ENCODE peak calls at places on chromosomes 1 and 21, in four cellular contexts. One of them, this sample, is unnamed.

GRCh38 chr1:99756598-99756997 is 9.8 kb downstream of the FRRS1 start:
- DNase-seq in endothelial cell: no peak
- DNase-seq in brain microvascular endothelial cell: peak; percentile 15
- DNase-seq in glutamatergic neuron: no peak
- DNase-seq in this sample: no peak

GRCh38 chr1:161206411-161207140 is 4.4 kb downstream of the NDUFS2 start:
- DNase-seq in endothelial cell: no peak
- DNase-seq in brain microvascular endothelial cell: peak; percentile 28
- DNase-seq in glutamatergic neuron: no peak
- DNase-seq in this sample: no peak

GRCh38 chr1:175656416-175656815 is 87.0 kb downstream of the TNR start:
- DNase-seq in endothelial cell: no peak
- DNase-seq in brain microvascular endothelial cell: no peak
- DNase-seq in glutamatergic neuron: no peak
- DNase-seq in this sample: no peak

GRCh38 chr1:46285730-46286477 is 17.5 kb downstream of the LRRC41 start:
- DNase-seq in endothelial cell: no peak
- DNase-seq in brain microvascular endothelial cell: no peak
- DNase-seq in glutamatergic neuron: peak; percentile 66
- DNase-seq in this sample: no peak

GRCh38 chr21:44564886-44565598 is 6.4 kb upstream of the KRTAP10-3 start:
- DNase-seq in endothelial cell: no peak
- DNase-seq in brain microvascular endothelial cell: no peak
- DNase-seq in glutamatergic neuron: no peak
- DNase-seq in this sample: no peak

GRCh38 chr1:229841230-229841629 is 215.2 kb downstream of the URB2 start:
- DNase-seq in endothelial cell: no peak
- DNase-seq in brain microvascular endothelial cell: no peak
- DNase-seq in glutamatergic neuron: no peak
- DNase-seq in this sample: no peak

GRCh38 chr1:172938676-172939075 is 112.1 kb downstream of the TNFSF18 start:
- DNase-seq in endothelial cell: no peak
- DNase-seq in brain microvascular endothelial cell: no peak
- DNase-seq in glutamatergic neuron: no peak
- DNase-seq in this sample: no peak

GRCh38 chr1:167474191-167474641 is 44.1 kb downstream of the CD247 start:
- DNase-seq in endothelial cell: no peak
- DNase-seq in brain microvascular endothelial cell: no peak
- DNase-seq in glutamatergic neuron: no peak
- DNase-seq in this sample: no peak

GRCh38 chr1:83026745-83027144 is 972.2 kb downstream of the TTLL7 start:
- DNase-seq in endothelial cell: no peak
- DNase-seq in brain microvascular endothelial cell: no peak
- DNase-seq in glutamatergic neuron: no peak
- DNase-seq in this sample: no peak

GRCh38 chr1:105608713-105609112 is 1447.8 kb upstream of the PRMT6 start:
- DNase-seq in endothelial cell: no peak
- DNase-seq in brain microvascular endothelial cell: peak; percentile 13
- DNase-seq in glutamatergic neuron: no peak
- DNase-seq in this sample: no peak

GRCh38 chr21:37496972-37497371 is 130.4 kb downstream of the DYRK1A start:
- DNase-seq in endothelial cell: no peak
- DNase-seq in brain microvascular endothelial cell: no peak
- DNase-seq in glutamatergic neuron: no peak
- DNase-seq in this sample: no peak
- TF ChIP-seq CTCF in endothelial cell: peak; percentile 44
- TF ChIP-seq CTCF in brain microvascular endothelial cell: no peak
- TF ChIP-seq CTCF in glutamatergic neuron: no peak
- TF ChIP-seq CTCF in this sample: peak; percentile 56

DNA sequence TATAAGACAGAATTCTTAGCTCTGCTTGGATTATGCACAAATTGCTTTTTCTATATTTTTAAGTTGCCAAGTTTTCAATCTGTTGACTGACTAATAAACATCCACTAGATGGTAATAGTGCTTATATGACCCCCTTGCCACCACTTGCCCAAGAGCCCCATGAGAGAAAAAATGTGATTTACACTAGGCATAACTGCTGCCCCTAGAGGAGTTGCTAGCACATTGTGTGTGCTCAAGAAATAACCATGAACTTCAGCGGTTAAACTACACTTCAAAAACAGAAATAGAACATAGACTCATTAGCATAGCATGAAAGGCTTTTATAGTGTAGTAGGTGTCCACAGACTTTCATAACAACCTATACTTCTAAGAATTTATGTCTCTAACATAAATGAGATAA is 61.4 kb downstream of the BRINP3 start:
- DNase-seq in endothelial cell: no peak
- DNase-seq in brain microvascular endothelial cell: no peak
- DNase-seq in glutamatergic neuron: no peak
- DNase-seq in this sample: no peak
- TF ChIP-seq CTCF in endothelial cell: no peak
- TF ChIP-seq CTCF in brain microvascular endothelial cell: peak; percentile 11
- TF ChIP-seq CTCF in glutamatergic neuron: peak; percentile 21
- TF ChIP-seq CTCF in this sample: peak; percentile 31

GRCh38 chr1:42932442-42932941 is 26.2 kb downstream of the SLC2A1 start:
- DNase-seq in endothelial cell: no peak
- DNase-seq in brain microvascular endothelial cell: no peak
- DNase-seq in glutamatergic neuron: peak; percentile 5
- DNase-seq in this sample: no peak

GRCh38 chr1:42929434-42930177 is 29.1 kb downstream of the SLC2A1 start:
- DNase-seq in endothelial cell: no peak
- DNase-seq in brain microvascular endothelial cell: no peak
- DNase-seq in glutamatergic neuron: no peak
- DNase-seq in this sample: no peak

GRCh38 chr1:42930178-42931107 is 28.2 kb downstream of the SLC2A1 start:
- DNase-seq in endothelial cell: no peak
- DNase-seq in brain microvascular endothelial cell: no peak
- DNase-seq in glutamatergic neuron: no peak
- DNase-seq in this sample: no peak

GRCh38 chr1:42931911-42932422 is 26.7 kb downstream of the SLC2A1 start:
- DNase-seq in endothelial cell: no peak
- DNase-seq in brain microvascular endothelial cell: no peak
- DNase-seq in glutamatergic neuron: peak; percentile 12
- DNase-seq in this sample: no peak

GRCh38 chr1:42931108-42931539 is 27.5 kb downstream of the SLC2A1 start:
- DNase-seq in endothelial cell: peak; percentile 53
- DNase-seq in brain microvascular endothelial cell: no peak
- DNase-seq in glutamatergic neuron: peak; percentile 38
- DNase-seq in this sample: no peak
- TF ChIP-seq CTCF in endothelial cell: peak; percentile 74
- TF ChIP-seq CTCF in brain microvascular endothelial cell: peak; percentile 81
- TF ChIP-seq CTCF in glutamatergic neuron: peak; percentile 67
- TF ChIP-seq CTCF in this sample: peak; percentile 63

GRCh38 chr1:17627239-17628052 is 87.9 kb downstream of the ARHGEF10L start:
- DNase-seq in endothelial cell: no peak
- DNase-seq in brain microvascular endothelial cell: no peak
- DNase-seq in glutamatergic neuron: peak; percentile 48
- DNase-seq in this sample: no peak

GRCh38 chr1:17630048-17630830 is 90.7 kb downstream of the ARHGEF10L start:
- DNase-seq in endothelial cell: no peak
- DNase-seq in brain microvascular endothelial cell: no peak
- DNase-seq in glutamatergic neuron: no peak
- DNase-seq in this sample: no peak

GRCh38 chr1:17632106-17632505 is 92.6 kb downstream of the ARHGEF10L start:
- DNase-seq in endothelial cell: no peak
- DNase-seq in brain microvascular endothelial cell: no peak
- DNase-seq in glutamatergic neuron: no peak
- DNase-seq in this sample: no peak

GRCh38 chr1:17631410-17631809 is 91.9 kb downstream of the ARHGEF10L start:
- DNase-seq in endothelial cell: no peak
- DNase-seq in brain microvascular endothelial cell: no peak
- DNase-seq in glutamatergic neuron: no peak
- DNase-seq in this sample: no peak

DNA sequence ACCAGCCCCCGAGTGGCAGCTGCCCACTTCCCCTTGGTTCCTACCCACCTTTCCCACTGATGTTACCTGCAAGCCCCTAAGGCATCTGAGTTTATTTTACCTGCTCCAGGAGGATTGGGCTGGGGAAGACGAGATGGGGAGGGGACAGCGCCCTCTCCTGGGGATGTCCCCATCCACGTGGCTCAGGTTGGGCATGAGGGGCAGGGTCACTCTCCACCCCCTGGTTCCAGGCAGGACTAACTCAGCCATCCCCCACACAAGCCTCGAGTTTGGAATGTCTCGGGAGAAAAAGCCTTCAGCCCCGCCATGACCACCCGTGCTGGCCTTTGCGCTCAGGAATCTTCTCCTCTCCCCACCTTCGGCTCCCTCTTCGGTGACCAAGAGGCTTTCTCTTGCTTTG is 90.0 kb downstream of the ARHGEF10L start:
- DNase-seq in endothelial cell: peak; percentile 41
- DNase-seq in brain microvascular endothelial cell: no peak
- DNase-seq in glutamatergic neuron: no peak
- DNase-seq in this sample: no peak
- TF ChIP-seq CTCF in endothelial cell: peak; percentile 51
- TF ChIP-seq CTCF in brain microvascular endothelial cell: peak; percentile 50
- TF ChIP-seq CTCF in glutamatergic neuron: peak; percentile 32
- TF ChIP-seq CTCF in this sample: peak; percentile 52

GRCh38 chr1:115461526-115461925 is 123.5 kb upstream of the NGF start:
- DNase-seq in endothelial cell: no peak
- DNase-seq in brain microvascular endothelial cell: no peak
- DNase-seq in glutamatergic neuron: no peak
- DNase-seq in this sample: no peak
- TF ChIP-seq CTCF in endothelial cell: no peak
- TF ChIP-seq CTCF in brain microvascular endothelial cell: peak; percentile 6
- TF ChIP-seq CTCF in glutamatergic neuron: no peak
- TF ChIP-seq CTCF in this sample: no peak

GRCh38 chr1:84689514-84690396 is 506 bp downstream of the SSX2IP start:
- DNase-seq in endothelial cell: peak; percentile 56
- DNase-seq in brain microvascular endothelial cell: peak; percentile 43
- DNase-seq in glutamatergic neuron: peak; percentile 77
- DNase-seq in this sample: peak; percentile 53
- TF ChIP-seq CTCF in endothelial cell: no peak
- TF ChIP-seq CTCF in brain microvascular endothelial cell: peak; percentile 59
- TF ChIP-seq CTCF in glutamatergic neuron: no peak
- TF ChIP-seq CTCF in this sample: peak; percentile 50

GRCh38 chr1:203031467-203031866 is 5.2 kb downstream of the PPFIA4 start:
- DNase-seq in endothelial cell: no peak
- DNase-seq in brain microvascular endothelial cell: no peak
- DNase-seq in glutamatergic neuron: no peak
- DNase-seq in this sample: no peak
- TF ChIP-seq CTCF in endothelial cell: peak; percentile 76
- TF ChIP-seq CTCF in brain microvascular endothelial cell: peak; percentile 40
- TF ChIP-seq CTCF in glutamatergic neuron: peak; percentile 61
- TF ChIP-seq CTCF in this sample: peak; percentile 45

GRCh38 chr1:10101929-10102328 is 69.2 kb downstream of the UBE4B start:
- DNase-seq in endothelial cell: no peak
- DNase-seq in brain microvascular endothelial cell: no peak
- DNase-seq in glutamatergic neuron: no peak
- DNase-seq in this sample: no peak
- TF ChIP-seq CTCF in endothelial cell: no peak
- TF ChIP-seq CTCF in brain microvascular endothelial cell: no peak
- TF ChIP-seq CTCF in glutamatergic neuron: no peak
- TF ChIP-seq CTCF in this sample: peak; percentile 43

DNA sequence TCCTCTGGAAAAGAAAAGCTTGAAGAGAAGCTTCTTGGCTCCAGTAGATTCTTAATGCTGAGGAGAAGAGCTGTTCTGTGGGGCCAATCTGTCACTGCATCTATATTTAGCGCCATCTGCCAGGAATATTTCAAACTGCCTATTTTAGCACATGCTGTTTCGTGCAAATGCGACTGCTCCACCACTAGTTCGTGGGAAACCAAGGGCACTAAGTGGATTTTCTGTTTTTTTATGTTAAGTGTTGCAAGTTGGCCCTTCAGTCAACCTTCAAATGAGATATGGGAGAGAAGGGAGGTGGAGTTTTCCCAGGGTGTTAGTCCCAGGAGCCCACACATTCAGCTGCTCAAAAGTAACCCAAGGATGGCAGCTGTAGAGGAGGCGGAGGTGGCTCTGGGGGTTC is 91.9 kb downstream of the TSEN15 start:
- DNase-seq in endothelial cell: no peak
- DNase-seq in brain microvascular endothelial cell: peak; percentile 49
- DNase-seq in glutamatergic neuron: no peak
- DNase-seq in this sample: no peak
- TF ChIP-seq CTCF in endothelial cell: no peak
- TF ChIP-seq CTCF in brain microvascular endothelial cell: peak; percentile 34
- TF ChIP-seq CTCF in glutamatergic neuron: no peak
- TF ChIP-seq CTCF in this sample: no peak

DNA sequence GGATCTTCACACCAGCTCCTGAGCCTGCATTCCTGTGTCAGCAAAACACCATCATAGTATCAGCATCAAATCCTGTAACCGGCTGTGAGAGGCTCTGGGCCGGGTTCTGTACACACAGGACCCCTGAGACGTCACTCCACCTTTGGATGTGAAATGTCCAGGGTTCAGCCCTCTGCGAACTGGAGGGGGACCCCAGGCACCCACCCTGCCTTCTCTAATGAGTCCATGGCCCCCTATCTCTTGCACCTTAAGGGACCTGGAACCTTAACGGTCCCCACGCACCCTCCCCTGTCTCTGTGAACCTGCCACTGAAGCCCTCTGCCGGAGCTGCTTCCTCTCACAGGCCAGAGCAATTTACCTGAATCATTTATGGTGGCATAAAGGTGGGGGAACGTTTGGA is 257.8 kb downstream of the NPHP4 start:
- DNase-seq in endothelial cell: no peak
- DNase-seq in brain microvascular endothelial cell: no peak
- DNase-seq in glutamatergic neuron: no peak
- DNase-seq in this sample: no peak
- TF ChIP-seq CTCF in endothelial cell: no peak
- TF ChIP-seq CTCF in brain microvascular endothelial cell: no peak
- TF ChIP-seq CTCF in glutamatergic neuron: no peak
- TF ChIP-seq CTCF in this sample: no peak